ENCODE peak calls at places on chromosomes 13 and 19, in eight cellular contexts. J, Y, I, U, N, H, P and D are unnamed samples. For H3K27me3, the result is how much of the 10 kb centered on the place peaks cover.

GRCh38 chr13:23842406-23842805 is 46.8 kb downstream of the MIPEP start:
- DNase-seq in U (no peak), Y (no peak), N (no peak), J (peak), P (no peak), H (no peak), I (no peak), D (peak)

GRCh38 chr19:51433092-51433491 is 15.7 kb upstream of the SIGLEC10 start:
- DNase-seq in I (no peak), Y (no peak), N (no peak), P (no peak), U (no peak), H (no peak), J (no peak), D (no peak)

GRCh38 chr13:42333613-42334328 is 61.8 kb downstream of the AKAP11 start:
- DNase-seq in Y (no peak), N (peak), P (no peak), I (no peak), U (no peak), J (peak), H (no peak), D (peak)

GRCh38 chr13:111006508-111007031 is 91.7 kb upstream of the ANKRD10 start:
- DNase-seq in P (peak), N (peak), J (no peak), H (no peak), I (peak), U (peak), Y (no peak), D (peak)

GRCh38 chr13:113785051-113786010 is 26.3 kb downstream of the TMEM255B start:
- DNase-seq in U (no peak), H (no peak), I (peak), Y (no peak), P (no peak), N (no peak), J (no peak), D (no peak)

GRCh38 chr13:64746845-64747244 is 2483.3 kb downstream of the PCDH9 start:
- DNase-seq in J (no peak), I (no peak), P (no peak), H (no peak), N (peak), U (no peak), Y (no peak), D (no peak)

GRCh38 chr19:1026189-1027019 is at the start of gene CNN2:
- DNase-seq in Y (peak), I (no peak), H (peak), N (peak), P (peak), U (peak), J (peak), D (peak)

GRCh38 chr19:30696514-30696913 is 324.3 kb downstream of the ZNF536 start:
- DNase-seq in I (no peak), N (peak), J (peak), U (no peak), P (no peak), H (no peak), Y (no peak), D (peak)

GRCh38 chr13:105979131-105979530 is 556.3 kb downstream of the EFNB2 start:
- DNase-seq in U (no peak), Y (no peak), N (no peak), H (no peak), J (no peak), P (no peak), I (no peak), D (no peak)

GRCh38 chr13:82647540-82647939 is 1234.7 kb downstream of the SLITRK1 start:
- DNase-seq in H (no peak), I (no peak), N (peak), J (no peak), P (no peak), U (no peak), Y (no peak), D (peak)

GRCh38 chr13:113058129-113058987 is 47.2 kb upstream of the F7 start:
- DNase-seq in H (peak), P (no peak), I (no peak), N (no peak), Y (no peak), U (no peak), J (peak), D (no peak)

GRCh38 chr19:1469936-1470863 is 8.8 kb downstream of the C19orf25 start:
- DNase-seq in H (peak), J (peak), P (peak), U (peak), N (peak), Y (peak), I (no peak), D (peak)

GRCh38 chr13:58680115-58680514 is 1048.6 kb downstream of the PCDH17 start:
- DNase-seq in U (no peak), P (no peak), J (no peak), Y (no peak), H (no peak), N (peak), I (no peak), D (peak)

GRCh38 chr13:43546260-43546659 is 240.5 kb downstream of the ENOX1 start:
- DNase-seq in P (no peak), U (peak), J (no peak), I (no peak), N (no peak), Y (no peak), H (no peak), D (peak)

GRCh38 chr13:35818577-35819165 is 312.5 kb downstream of the DCLK1 start:
- DNase-seq in H (no peak), J (no peak), U (no peak), N (peak), Y (no peak), I (no peak), P (no peak), D (peak)

GRCh38 chr13:67143544-67144115 is 86.5 kb downstream of the PCDH9 start:
- DNase-seq in U (no peak), P (no peak), I (no peak), H (no peak), J (no peak), Y (no peak), N (peak), D (no peak)

GRCh38 chr19:4997297-4997696 is 28.4 kb downstream of the KDM4B start:
- DNase-seq in N (no peak), J (no peak), H (no peak), P (no peak), U (no peak), Y (no peak), I (no peak), D (no peak)

GRCh38 chr13:20558982-20559381 is 8.0 kb upstream of the IFT88 start:
- DNase-seq in N (no peak), U (no peak), J (no peak), I (no peak), P (no peak), Y (no peak), H (no peak), D (no peak)

GRCh38 chr13:28503182-28503980 is 8.5 kb upstream of the FLT1 start:
- DNase-seq in U (no peak), I (no peak), J (no peak), H (no peak), Y (no peak), N (peak), P (no peak), D (no peak)

GRCh38 chr13:91078093-91078679 is 269.3 kb upstream of the MIR17HG start:
- DNase-seq in I (no peak), J (no peak), P (no peak), H (no peak), U (no peak), N (peak), Y (no peak), D (peak)

GRCh38 chr19:17784201-17785008 is 10.5 kb upstream of the B3GNT3 start:
- DNase-seq in Y (peak), J (peak), H (peak), U (peak), P (peak), I (no peak), N (peak), D (peak)

GRCh38 chr19:45771331-45771933 is 2.4 kb upstream of the SIX5 start:
- DNase-seq in I (no peak), H (no peak), P (peak), N (peak), J (peak), Y (no peak), U (no peak), D (no peak)

GRCh38 chr19:33771308-33772101 is 25.2 kb upstream of the KCTD15 start:
- DNase-seq in N (peak), U (peak), Y (no peak), P (peak), H (peak), J (peak), I (no peak), D (peak)

GRCh38 chr13:52010890-52011689 is at the start of gene ATP7B:
- DNase-seq in H (no peak), N (peak), P (peak), U (no peak), Y (no peak), I (no peak), J (peak), D (peak)

GRCh38 chr13:30798776-30799625 is 63.7 kb downstream of the ALOX5AP start:
- DNase-seq in N (peak), Y (no peak), P (no peak), I (no peak), U (no peak), H (no peak), J (no peak), D (peak)

GRCh38 chr19:14056741-14057356 is 5.0 kb downstream of the PALM3 start:
- DNase-seq in J (no peak), N (peak), P (no peak), H (no peak), I (no peak), Y (no peak), U (no peak), D (no peak)

GRCh38 chr19:14058182-14059092 is 3.4 kb downstream of the PALM3 start:
- DNase-seq in J (no peak), Y (peak), U (no peak), N (no peak), I (no peak), P (no peak), H (no peak), D (no peak)

GRCh38 chr19:14061081-14061749 is 661 bp downstream of the PALM3 start:
- DNase-seq in I (no peak), U (no peak), P (no peak), N (no peak), H (no peak), J (no peak), Y (no peak), D (no peak)

GRCh38 chr19:14059652-14060155 is 2.2 kb downstream of the PALM3 start:
- DNase-seq in Y (no peak), P (no peak), U (no peak), J (no peak), H (no peak), N (no peak), I (no peak), D (peak)

DNA sequence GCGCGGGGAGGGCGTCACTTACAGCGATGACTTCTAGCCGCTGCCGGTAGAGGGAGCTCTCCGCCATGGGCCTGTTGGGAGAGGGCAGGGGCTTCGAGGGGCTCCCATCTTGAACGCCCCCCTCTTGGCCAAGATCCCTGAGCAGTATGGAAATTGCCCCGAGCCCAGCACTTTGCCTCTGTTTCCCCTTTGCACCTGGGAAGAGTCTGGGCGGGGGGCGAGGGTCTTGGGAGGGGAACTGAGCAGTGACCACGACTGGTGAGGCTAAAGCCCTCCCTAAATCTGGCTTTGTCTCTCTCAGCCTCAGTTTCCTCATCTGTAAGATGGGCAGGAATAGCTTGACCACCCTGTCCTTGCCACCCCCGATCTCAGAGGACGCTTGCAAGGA is 2.8 kb downstream of the PALM3 start:
- DNase-seq in U (no peak), J (no peak), N (peak), P (no peak), Y (no peak), I (no peak), H (no peak), D (peak)
- H3K27me3 ChIP-seq in U (half or more), J (under half), N (under half), P (under half), Y (under half), I (under half), H (under half), D (under half)

DNA sequence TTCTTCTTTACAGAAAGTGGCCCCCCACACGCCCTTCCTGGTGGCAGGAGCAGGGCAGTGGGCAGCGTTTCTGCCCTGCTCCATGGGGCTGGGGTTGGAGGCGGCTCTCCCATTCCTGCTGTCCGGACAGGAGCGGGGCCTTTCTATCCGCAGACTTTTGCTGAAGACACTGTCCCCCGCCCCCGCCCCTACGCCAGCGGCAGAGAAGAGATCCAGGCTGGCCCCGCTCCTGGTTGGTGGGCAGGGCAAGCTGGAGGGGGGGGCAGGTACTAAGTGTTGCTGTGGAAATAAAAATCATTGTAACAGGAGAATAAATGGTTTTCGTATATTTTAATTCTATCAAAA is 81.7 kb downstream of the ZNF429 start:
- DNase-seq in N (peak), Y (no peak), I (no peak), J (no peak), P (no peak), U (peak), H (no peak), D (no peak)
- H3K4me3 ChIP-seq in N (peak), Y (no peak), I (no peak), J (no peak), P (peak), U (peak), H (peak), D (peak)

GRCh38 chr19:55176116-55176515 is 4.0 kb downstream of the SYT5 start:
- DNase-seq in J (no peak), U (no peak), H (no peak), I (no peak), Y (no peak), P (no peak), N (no peak), D (no peak)
- H3K27me3 ChIP-seq in J (under half), U (half or more), H (half or more), I (under half), Y (under half), P (under half), N (half or more), D (half or more)

GRCh38 chr13:33676700-33677048 is 141.3 kb upstream of the RFC3 start:
- DNase-seq in J (no peak), U (peak), P (peak), H (peak), Y (no peak), N (peak), I (no peak), D (no peak)

GRCh38 chr13:33678906-33679657 is 138.9 kb upstream of the RFC3 start:
- DNase-seq in N (peak), Y (no peak), U (peak), H (peak), I (no peak), P (peak), J (no peak), D (no peak)

GRCh38 chr13:33678084-33678483 is 139.9 kb upstream of the RFC3 start:
- DNase-seq in J (no peak), P (no peak), H (no peak), U (no peak), I (no peak), Y (no peak), N (peak), D (no peak)

GRCh38 chr13:33677215-33677614 is 140.7 kb upstream of the RFC3 start:
- DNase-seq in H (no peak), U (no peak), J (no peak), I (no peak), P (no peak), N (no peak), Y (no peak), D (no peak)

DNA sequence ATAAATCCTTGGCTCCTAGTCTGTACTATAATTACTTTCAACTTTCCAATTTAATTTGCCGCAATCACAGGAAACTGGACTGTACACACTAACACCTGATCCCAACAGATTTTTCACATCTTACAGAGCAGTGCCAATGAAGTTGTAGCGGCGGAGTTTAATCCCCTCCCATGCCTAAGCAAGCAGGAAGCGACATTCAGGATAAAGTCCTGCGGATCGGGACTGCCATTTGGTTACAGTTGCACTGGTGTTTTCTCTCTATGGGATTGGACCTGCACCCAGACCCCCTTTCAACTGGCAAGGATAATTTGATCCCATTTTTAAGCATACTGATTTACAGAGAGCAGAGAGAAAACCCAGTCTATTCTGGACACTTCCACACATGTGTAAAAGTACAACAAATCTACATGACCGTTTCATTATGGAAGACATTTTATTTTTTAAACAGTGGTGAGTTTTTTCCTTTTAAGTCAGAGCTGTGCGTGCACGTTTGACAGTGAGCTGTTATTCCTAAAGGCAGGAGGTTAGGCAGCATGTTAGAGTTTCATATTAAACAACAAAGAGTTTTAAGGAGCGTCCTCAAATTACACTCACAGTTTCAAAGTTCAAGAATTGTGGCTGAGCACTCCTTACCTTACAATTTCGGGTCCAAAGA is 141.8 kb upstream of the RFC3 start:
- DNase-seq in P (peak), Y (no peak), I (no peak), N (no peak), H (no peak), J (no peak), U (no peak), D (no peak)
- H3K4me3 ChIP-seq in P (peak), Y (no peak), I (peak), N (no peak), H (peak), J (peak), U (peak), D (no peak)